ENCODE peak calls at places on chromosomes 4 and X, in ten cellular contexts. M is CD4-positive, CD25-positive, alpha-beta regulatory T cell; W is GM23338; E is CD4-positive, alpha-beta T cell; F is mesendoderm; X is dorsolateral prefrontal cortex; L is H9; R is body of pancreas; H is heart left ventricle; N is hepatocyte. I is an unnamed sample.

GRCh38 chr4:42460043-42460442 is 62.8 kb downstream of the SHISA3 start:
- DNase-seq in X (no peak), R (peak), H (no peak), L (no peak), M (peak), E (no peak), W (no peak), F (no peak), N (peak), I (no peak)

GRCh38 chr4:121146530-121146929 is 17.6 kb downstream of the TNIP3 start:
- DNase-seq in M (no peak), W (no peak), R (no peak), H (no peak), F (no peak), N (no peak), L (no peak), X (no peak), E (no peak), I (no peak)

GRCh38 chrX:12779534-12779933 is 11.7 kb upstream of the PRPS2 start:
- DNase-seq in M (no peak), L (no peak), H (no peak), W (no peak), X (no peak), F (peak), E (no peak), R (peak), N (peak), I (no peak)

GRCh38 chrX:149570668-149571067 is 16.6 kb downstream of the MAGEA9B start:
- DNase-seq in N (peak), X (no peak), W (no peak), R (no peak), L (no peak), M (no peak), F (peak), E (no peak), H (no peak), I (peak)

GRCh38 chr4:17762705-17763104 is 18.7 kb downstream of the FAM184B start:
- DNase-seq in X (no peak), R (no peak), N (no peak), F (peak), W (peak), L (no peak), H (no peak), M (peak), E (no peak), I (peak)

GRCh38 chr4:140186651-140187315 is 32.8 kb upstream of the MAML3 start:
- DNase-seq in W (no peak), F (no peak), E (no peak), X (peak), L (no peak), M (no peak), H (no peak), R (no peak), N (peak), I (peak)

GRCh38 chr4:125321709-125322362 is 7.1 kb downstream of the FAT4 start:
- DNase-seq in N (no peak), F (no peak), L (no peak), X (no peak), R (no peak), H (no peak), M (no peak), E (no peak), W (no peak), I (no peak)

GRCh38 chr4:16682996-16683395 is 215.4 kb downstream of the LDB2 start:
- DNase-seq in X (no peak), N (no peak), R (no peak), F (no peak), L (no peak), M (no peak), W (no peak), E (no peak), H (no peak), I (no peak)

GRCh38 chrX:107445146-107445545 is 4.3 kb upstream of the FRMPD3 start:
- DNase-seq in L (no peak), W (no peak), N (no peak), E (no peak), H (no peak), F (no peak), R (no peak), X (no peak), M (no peak), I (no peak)

GRCh38 chrX:45143455-45143854 is 57.2 kb downstream of the DIPK2B start:
- DNase-seq in L (no peak), X (peak), H (no peak), R (no peak), F (no peak), W (no peak), N (no peak), E (no peak), M (no peak), I (no peak)

GRCh38 chr4:37601527-37601926 is 84.6 kb downstream of the RELL1 start:
- DNase-seq in M (no peak), R (no peak), W (no peak), L (no peak), F (no peak), X (no peak), H (no peak), E (no peak), N (peak), I (peak)

GRCh38 chr4:159768011-159768410 is 665.1 kb downstream of the RAPGEF2 start:
- DNase-seq in F (no peak), L (no peak), W (no peak), M (no peak), R (no peak), H (no peak), X (no peak), N (no peak), E (no peak), I (no peak)

GRCh38 chr4:152363086-152363485 is 172.8 kb downstream of the FBXW7 start:
- DNase-seq in X (no peak), F (no peak), H (no peak), R (no peak), W (no peak), E (no peak), L (no peak), N (no peak), M (no peak), I (no peak)

GRCh38 chr4:139014391-139015268 is 951 bp upstream of the NOCT start:
- DNase-seq in W (peak), N (peak), M (peak), R (peak), F (peak), X (no peak), L (no peak), E (no peak), H (no peak), I (peak)

GRCh38 chr4:108762559-108763225 is at the start of gene ETNPPL:
- DNase-seq in X (peak), L (peak), M (peak), N (peak), R (peak), H (peak), F (peak), W (peak), E (peak), I (no peak)

GRCh38 chrX:16103625-16104024 is 19.7 kb upstream of the GRPR start:
- DNase-seq in M (no peak), E (no peak), H (no peak), X (no peak), W (no peak), R (no peak), F (no peak), L (no peak), N (no peak), I (no peak)

GRCh38 chrX:320126-320783 is 1.7 kb upstream of the GTPBP6 start:
- DNase-seq in F (no peak), X (peak), R (peak), H (peak), M (no peak), L (no peak), W (peak), N (no peak), E (peak), I (no peak)

GRCh38 chr4:7792616-7793015 is 147.0 kb downstream of the AFAP1 start:
- DNase-seq in W (no peak), H (no peak), L (no peak), R (no peak), E (no peak), M (no peak), F (no peak), X (no peak), N (no peak), I (no peak)

GRCh38 chr4:77994194-77994721 is 62.9 kb upstream of the FRAS1 start:
- DNase-seq in N (peak), W (peak), X (no peak), R (peak), E (no peak), H (no peak), L (peak), F (peak), M (peak), I (no peak)

GRCh38 chrX:118423558-118423957 is 72.1 kb upstream of the DOCK11 start:
- DNase-seq in R (no peak), X (no peak), M (peak), W (no peak), H (no peak), F (no peak), N (no peak), E (no peak), L (no peak), I (no peak)

GRCh38 chr4:115110191-115111166 is 2.9 kb downstream of the NDST4 start:
- DNase-seq in M (no peak), L (no peak), F (peak), X (no peak), H (no peak), W (no peak), N (peak), E (no peak), R (no peak), I (no peak)

GRCh38 chrX:20361890-20362262 is 95.2 kb upstream of the RPS6KA3 start:
- DNase-seq in W (no peak), L (no peak), H (no peak), F (peak), E (no peak), R (peak), N (peak), M (no peak), X (no peak), I (no peak)

GRCh38 chr4:37639551-37640293 is 46.5 kb downstream of the RELL1 start:
- DNase-seq in R (no peak), W (no peak), E (no peak), F (no peak), X (no peak), H (no peak), L (no peak), N (no peak), M (no peak), I (no peak)

GRCh38 chrX:150934453-150934852 is 36.0 kb upstream of the CD99L2 start:
- DNase-seq in F (peak), X (no peak), W (peak), M (no peak), N (peak), L (peak), R (no peak), E (no peak), H (no peak), I (peak)

DNA sequence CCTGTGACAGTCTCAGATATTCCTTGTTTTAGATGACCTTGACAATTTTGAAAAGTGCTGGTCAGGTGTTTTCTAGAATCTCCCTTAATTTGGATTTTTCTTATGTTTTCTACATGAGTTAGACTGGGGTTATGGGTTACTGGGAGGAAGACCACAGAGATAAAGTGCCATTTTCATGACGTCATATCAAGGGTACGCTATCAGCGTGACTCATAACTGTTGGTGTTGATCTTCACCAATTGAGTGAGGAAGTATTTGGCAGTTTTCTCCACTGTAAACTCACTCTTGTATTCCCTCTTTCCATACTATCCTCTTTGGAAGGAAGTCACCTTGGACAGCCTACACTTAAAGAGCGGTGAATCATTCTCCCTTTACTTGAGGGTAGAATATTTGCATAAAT is 56.9 kb downstream of the MAGEC1 start:
- DNase-seq in X (no peak), M (no peak), L (no peak), E (no peak), N (no peak), F (peak), W (no peak), R (no peak), H (no peak), I (no peak)
- H3K27ac ChIP-seq in X (no peak), M (no peak), L (no peak), E (no peak), N (no peak), F (no peak), W (no peak), R (no peak), H (no peak), I (no peak)

GRCh38 chr4:118751634-118752293 is 66.6 kb downstream of the METTL14 start:
- DNase-seq in X (no peak), F (no peak), R (no peak), N (no peak), E (no peak), W (no peak), M (no peak), H (no peak), L (no peak), I (no peak)

GRCh38 chr4:118753685-118754084 is 68.5 kb downstream of the METTL14 start:
- DNase-seq in L (no peak), F (no peak), R (no peak), M (no peak), N (no peak), X (no peak), H (no peak), W (no peak), E (no peak), I (no peak)

GRCh38 chr4:118752551-118752950 is 67.4 kb downstream of the METTL14 start:
- DNase-seq in L (no peak), F (no peak), X (no peak), W (no peak), N (no peak), E (no peak), H (no peak), M (no peak), R (no peak), I (no peak)

GRCh38 chr4:118754890-118755289 is 69.7 kb downstream of the METTL14 start:
- DNase-seq in M (no peak), E (no peak), N (no peak), H (no peak), R (no peak), F (no peak), L (no peak), X (no peak), W (no peak), I (no peak)

DNA sequence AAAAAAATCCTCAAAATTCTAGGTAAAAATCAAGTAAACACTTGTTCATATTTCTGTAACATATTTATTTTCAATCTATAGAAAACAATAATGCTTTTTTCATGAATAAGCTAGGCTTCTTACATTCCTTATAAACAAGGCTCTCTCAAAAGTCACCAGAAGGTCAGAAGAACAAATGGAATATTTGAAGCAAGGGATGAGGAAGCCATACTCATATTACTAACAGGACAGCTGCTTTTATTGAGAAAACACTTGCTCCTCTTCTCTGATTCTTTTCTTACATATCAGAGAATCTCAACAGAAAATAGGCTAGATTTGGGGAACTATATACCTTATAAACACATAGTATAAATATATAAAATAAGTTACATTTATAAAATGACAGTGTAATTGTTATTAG is 67.9 kb downstream of the METTL14 start:
- DNase-seq in X (no peak), H (no peak), E (no peak), F (no peak), L (no peak), W (no peak), R (no peak), M (no peak), N (no peak), I (no peak)
- H3K27ac ChIP-seq in X (no peak), H (peak), E (no peak), F (no peak), L (no peak), W (no peak), R (no peak), M (no peak), N (peak), I (no peak)

DNA sequence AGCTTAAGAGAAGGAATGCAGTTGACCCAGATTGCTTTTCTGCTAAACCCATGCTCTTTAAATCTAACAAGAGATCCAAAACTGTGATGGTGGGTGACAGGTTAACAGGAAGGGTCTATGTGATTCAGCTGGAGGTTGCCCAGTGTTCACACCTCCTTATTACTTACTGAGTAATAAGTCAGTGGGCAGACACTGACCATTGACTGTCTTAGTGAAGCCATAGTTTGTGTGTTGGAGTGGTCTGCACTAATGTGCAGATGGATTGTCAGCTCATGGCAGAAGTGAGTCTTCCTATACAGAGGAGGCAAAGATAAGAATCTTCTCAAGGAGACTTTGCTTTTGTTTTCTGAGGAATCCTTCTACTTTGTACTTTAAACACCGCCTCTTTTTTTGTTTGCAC is 15.2 kb upstream of the RUFY3 start:
- DNase-seq in L (no peak), X (no peak), R (no peak), E (no peak), F (no peak), N (no peak), H (no peak), W (no peak), M (no peak), I (no peak)
- H3K27ac ChIP-seq in L (no peak), X (peak), R (peak), E (no peak), F (no peak), N (peak), H (peak), W (no peak), M (no peak), I (peak)

GRCh38 chr4:147855670-147856069 is 123.8 kb downstream of the ARHGAP10 start:
- DNase-seq in W (no peak), L (no peak), F (no peak), R (no peak), M (no peak), E (no peak), N (no peak), X (no peak), H (no peak), I (no peak)

GRCh38 chr4:147853706-147854105 is 121.8 kb downstream of the ARHGAP10 start:
- DNase-seq in W (no peak), N (no peak), E (no peak), H (no peak), L (no peak), F (no peak), X (no peak), M (no peak), R (no peak), I (no peak)

GRCh38 chr4:147851135-147851534 is 119.2 kb downstream of the ARHGAP10 start:
- DNase-seq in N (no peak), X (no peak), W (no peak), M (no peak), F (no peak), L (no peak), R (no peak), H (no peak), E (no peak), I (no peak)

GRCh38 chr4:147848634-147849033 is 116.7 kb downstream of the ARHGAP10 start:
- DNase-seq in H (no peak), M (no peak), E (no peak), F (no peak), L (no peak), N (no peak), W (no peak), X (no peak), R (no peak), I (no peak)

GRCh38 chr4:147854154-147854553 is 122.3 kb downstream of the ARHGAP10 start:
- DNase-seq in F (no peak), R (no peak), H (no peak), X (no peak), M (no peak), W (no peak), E (no peak), N (no peak), L (no peak), I (no peak)
- H3K27ac ChIP-seq in F (no peak), R (no peak), H (peak), X (no peak), M (no peak), W (no peak), E (no peak), N (peak), L (no peak), I (no peak)

GRCh38 chrX:52263417-52263816 is 78.7 kb downstream of the MAGED4 start:
- DNase-seq in M (no peak), W (no peak), R (no peak), L (no peak), N (no peak), X (no peak), E (no peak), F (no peak), H (no peak), I (no peak)
- H3K27ac ChIP-seq in M (no peak), W (no peak), R (no peak), L (no peak), N (no peak), X (no peak), E (no peak), F (no peak), H (no peak), I (no peak)

DNA sequence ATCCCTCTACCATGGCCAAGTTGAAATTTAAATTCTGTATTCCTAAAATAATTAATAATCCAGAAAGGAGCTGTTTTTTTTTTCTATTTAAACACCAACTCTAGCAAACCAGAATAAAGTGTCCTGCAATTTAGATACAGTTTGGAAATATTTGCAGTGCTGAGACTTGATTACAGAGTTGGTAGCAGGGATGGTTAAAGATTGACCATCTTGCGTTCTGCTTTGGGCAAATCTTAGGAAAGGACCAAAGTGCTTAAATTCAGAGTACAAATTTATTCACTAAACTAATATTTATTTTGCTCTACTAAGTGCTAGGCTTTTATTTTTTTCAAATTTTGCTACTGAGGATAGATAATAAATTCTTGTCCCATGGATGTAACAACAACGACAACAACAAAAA is 180.2 kb upstream of the AADAT start:
- DNase-seq in H (no peak), M (no peak), R (no peak), N (no peak), L (no peak), E (no peak), F (no peak), X (no peak), W (no peak), I (no peak)
- H3K27ac ChIP-seq in H (no peak), M (no peak), R (no peak), N (no peak), L (no peak), E (no peak), F (no peak), X (no peak), W (no peak), I (no peak)

GRCh38 chrX:68997911-68998310 is 167.3 kb downstream of the PJA1 start:
- DNase-seq in W (no peak), R (peak), M (no peak), L (no peak), N (peak), X (no peak), H (peak), F (no peak), E (no peak), I (no peak)

GRCh38 chrX:68998716-68999115 is 166.5 kb downstream of the PJA1 start:
- DNase-seq in F (no peak), X (no peak), W (peak), M (no peak), N (no peak), R (no peak), H (no peak), E (no peak), L (peak), I (no peak)

GRCh38 chrX:69000857-69001256 is 164.4 kb downstream of the PJA1 start:
- DNase-seq in F (no peak), R (no peak), N (no peak), L (no peak), W (no peak), H (no peak), X (no peak), E (no peak), M (no peak), I (no peak)

GRCh38 chrX:68999351-68999750 is 165.9 kb downstream of the PJA1 start:
- DNase-seq in F (no peak), X (no peak), R (no peak), E (no peak), W (no peak), L (no peak), N (no peak), M (no peak), H (no peak), I (peak)

DNA sequence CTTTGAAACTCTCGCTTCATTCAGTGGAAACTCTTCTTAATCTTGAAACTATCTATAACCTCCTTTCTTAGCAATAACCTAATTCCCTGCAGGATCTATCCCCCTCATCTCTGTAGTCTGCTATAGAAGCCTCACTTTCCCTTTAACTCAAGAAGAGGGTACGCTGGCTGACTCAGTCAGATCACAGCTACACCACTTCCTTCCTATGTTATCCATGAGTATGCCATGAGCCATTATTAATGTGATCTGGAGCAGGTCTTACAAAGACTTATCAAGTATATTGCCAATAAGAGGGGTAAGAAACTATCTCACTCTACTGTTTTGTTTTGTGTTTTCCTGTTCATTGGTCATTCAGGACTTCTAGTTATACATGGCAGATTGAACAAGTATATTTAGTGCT is 165.3 kb downstream of the PJA1 start:
- DNase-seq in N (no peak), M (no peak), L (no peak), X (no peak), W (no peak), H (no peak), R (no peak), E (no peak), F (no peak), I (no peak)
- H3K27ac ChIP-seq in N (no peak), M (no peak), L (no peak), X (no peak), W (no peak), H (no peak), R (no peak), E (no peak), F (no peak), I (peak)

GRCh38 chr4:105808459-105809041 is 86.7 kb upstream of the NPNT start:
- DNase-seq in W (no peak), E (no peak), L (no peak), H (no peak), M (no peak), X (no peak), F (peak), R (no peak), N (peak), I (peak)
- H3K27ac ChIP-seq in W (no peak), E (no peak), L (no peak), H (no peak), M (no peak), X (no peak), F (no peak), R (no peak), N (peak), I (peak)